ENCODE peak calls at places on chromosomes 1 and 21, in five cellular contexts. One of them, this sample, is unnamed.
A peak's percentile ranks its signal among the peaks of the same experiment; 100 is the strongest.

GRCh38 chr1:12413664-12414410 is 184.0 kb downstream of the VPS13D start:
- DNase-seq in AG09319: no peak
- DNase-seq in lower leg skin: no peak
- DNase-seq in esophagus squamous epithelium: no peak
- DNase-seq in breast epithelium: no peak
- DNase-seq in this sample: no peak

GRCh38 chr1:188402986-188403385 is 1574.2 kb downstream of the PLA2G4A start:
- DNase-seq in lower leg skin: no peak
- DNase-seq in AG09319: no peak
- DNase-seq in esophagus squamous epithelium: no peak
- DNase-seq in breast epithelium: no peak
- DNase-seq in this sample: no peak

GRCh38 chr1:188489336-188490112 is 1660.8 kb downstream of the PLA2G4A start:
- DNase-seq in AG09319: no peak
- DNase-seq in lower leg skin: no peak
- DNase-seq in esophagus squamous epithelium: no peak
- DNase-seq in breast epithelium: no peak
- DNase-seq in this sample: no peak

GRCh38 chr1:219587817-219588561 is 24.9 kb downstream of the ZC3H11B start:
- DNase-seq in esophagus squamous epithelium: no peak
- DNase-seq in AG09319: peak; percentile 59
- DNase-seq in breast epithelium: no peak
- DNase-seq in lower leg skin: no peak
- DNase-seq in this sample: peak; percentile 56

GRCh38 chr1:24905979-24906720 is 23.9 kb downstream of the RUNX3 start:
- DNase-seq in lower leg skin: no peak
- DNase-seq in breast epithelium: no peak
- DNase-seq in esophagus squamous epithelium: no peak
- DNase-seq in AG09319: no peak
- DNase-seq in this sample: no peak

GRCh38 chr21:35485364-35485763 is 436.3 kb upstream of the RUNX1 start:
- DNase-seq in breast epithelium: no peak
- DNase-seq in esophagus squamous epithelium: no peak
- DNase-seq in lower leg skin: no peak
- DNase-seq in AG09319: no peak
- DNase-seq in this sample: no peak

GRCh38 chr1:77383236-77383635 is 101.4 kb downstream of the AK5 start:
- DNase-seq in breast epithelium: no peak
- DNase-seq in esophagus squamous epithelium: no peak
- DNase-seq in AG09319: no peak
- DNase-seq in lower leg skin: no peak
- DNase-seq in this sample: no peak

GRCh38 chr1:52659356-52659755 is 26.4 kb downstream of the SHISAL2A start:
- DNase-seq in breast epithelium: no peak
- DNase-seq in lower leg skin: no peak
- DNase-seq in AG09319: no peak
- DNase-seq in esophagus squamous epithelium: no peak
- DNase-seq in this sample: no peak

GRCh38 chr1:77605246-77606026 is 77.0 kb downstream of the ZZZ3 start:
- DNase-seq in esophagus squamous epithelium: no peak
- DNase-seq in lower leg skin: peak; percentile 76
- DNase-seq in breast epithelium: peak; percentile 48
- DNase-seq in AG09319: peak; percentile 10
- DNase-seq in this sample: peak; percentile 70

GRCh38 chr1:109838838-109839240 is 71.8 kb upstream of the CSF1 start:
- DNase-seq in esophagus squamous epithelium: no peak
- DNase-seq in AG09319: no peak
- DNase-seq in lower leg skin: no peak
- DNase-seq in breast epithelium: no peak
- DNase-seq in this sample: peak; percentile 75

GRCh38 chr1:19780267-19780877 is 19.3 kb downstream of the TMCO4 start:
- DNase-seq in AG09319: no peak
- DNase-seq in esophagus squamous epithelium: no peak
- DNase-seq in lower leg skin: no peak
- DNase-seq in breast epithelium: no peak
- DNase-seq in this sample: no peak

GRCh38 chr1:182259229-182259872 is 132.2 kb downstream of the GLUL start:
- DNase-seq in esophagus squamous epithelium: no peak
- DNase-seq in lower leg skin: peak; percentile 83
- DNase-seq in breast epithelium: peak; percentile 76
- DNase-seq in AG09319: peak; percentile 16
- DNase-seq in this sample: peak; percentile 75

GRCh38 chr1:156928043-156928602 is 7.7 kb downstream of the LRRC71 start:
- DNase-seq in AG09319: no peak
- DNase-seq in esophagus squamous epithelium: no peak
- DNase-seq in lower leg skin: no peak
- DNase-seq in breast epithelium: no peak
- DNase-seq in this sample: no peak
- TF ChIP-seq CTCF in AG09319: no peak
- TF ChIP-seq CTCF in esophagus squamous epithelium: no peak
- TF ChIP-seq CTCF in lower leg skin: no peak
- TF ChIP-seq CTCF in breast epithelium: no peak
- TF ChIP-seq CTCF in this sample: no peak

DNA sequence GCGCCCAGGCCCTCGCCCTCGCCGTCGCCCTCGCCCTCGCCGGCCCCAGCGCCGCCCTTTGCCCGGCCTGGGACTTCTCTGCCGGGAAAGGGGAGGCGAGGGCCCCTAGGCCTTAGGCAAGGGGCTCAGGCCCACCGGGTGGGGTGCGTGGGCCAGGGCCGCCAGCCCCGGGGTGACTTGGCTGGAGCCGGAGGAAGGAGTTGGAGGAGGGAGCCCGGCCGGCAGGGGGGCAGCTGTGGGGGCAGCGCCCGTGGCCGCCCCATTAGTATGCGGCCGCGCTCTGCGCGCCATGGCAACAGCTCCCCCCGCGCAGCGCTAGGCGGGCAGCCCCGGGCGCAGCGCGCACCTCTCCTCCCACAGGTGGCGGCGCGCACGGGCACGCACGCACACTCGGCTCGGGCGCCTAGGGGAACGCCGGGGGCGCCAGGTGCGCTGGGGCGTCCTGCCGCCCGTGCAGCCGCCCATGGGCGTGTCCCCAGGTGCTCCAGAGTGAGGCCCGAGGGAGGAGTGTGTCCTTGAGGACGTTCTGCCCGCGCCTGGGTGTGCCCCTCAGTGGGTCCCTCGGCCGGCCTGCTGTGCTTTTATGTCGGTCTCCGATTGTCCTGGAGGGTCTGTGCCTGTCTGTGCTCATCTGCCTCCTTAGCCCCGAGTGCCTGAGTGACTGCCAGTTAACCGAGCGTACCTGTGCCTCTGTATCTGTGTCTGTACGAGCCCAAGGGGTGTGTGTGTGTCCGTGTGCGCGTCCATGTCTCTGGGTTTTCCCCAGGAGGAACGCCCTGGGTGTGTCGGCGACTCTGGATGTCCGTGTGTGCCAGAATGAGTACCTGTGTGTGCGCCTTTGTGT is 38.1 kb upstream of the WASF2 start:
- DNase-seq in AG09319: no peak
- DNase-seq in esophagus squamous epithelium: no peak
- DNase-seq in breast epithelium: no peak
- DNase-seq in lower leg skin: peak; percentile 71
- DNase-seq in this sample: no peak
- TF ChIP-seq CTCF in AG09319: no peak
- TF ChIP-seq CTCF in esophagus squamous epithelium: no peak
- TF ChIP-seq CTCF in breast epithelium: no peak
- TF ChIP-seq CTCF in lower leg skin: no peak
- TF ChIP-seq CTCF in this sample: no peak

DNA sequence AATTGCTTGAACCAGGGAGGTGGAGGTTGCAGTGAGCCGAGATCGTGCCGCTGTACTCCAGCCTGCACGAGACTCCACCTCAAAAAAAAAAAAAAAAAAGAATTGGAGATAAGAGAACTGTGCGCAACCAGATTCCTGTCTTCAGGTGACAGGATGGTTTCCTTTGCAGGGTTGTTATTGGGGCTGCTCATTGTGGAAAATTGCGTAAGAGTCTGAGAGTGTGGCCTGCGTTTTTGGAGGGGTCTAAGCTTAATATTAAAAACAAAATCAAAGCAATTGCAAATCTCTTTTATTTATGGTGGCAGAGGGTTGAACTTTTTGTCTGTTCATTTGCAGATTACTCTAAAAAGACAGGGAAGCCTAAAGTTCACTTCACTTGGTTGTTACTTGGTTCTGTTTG is 36.0 kb upstream of the BCAR3 start:
- DNase-seq in lower leg skin: no peak
- DNase-seq in esophagus squamous epithelium: no peak
- DNase-seq in AG09319: no peak
- DNase-seq in breast epithelium: no peak
- DNase-seq in this sample: no peak
- TF ChIP-seq CTCF in lower leg skin: no peak
- TF ChIP-seq CTCF in esophagus squamous epithelium: no peak
- TF ChIP-seq CTCF in AG09319: no peak
- TF ChIP-seq CTCF in breast epithelium: no peak
- TF ChIP-seq CTCF in this sample: no peak

GRCh38 chr21:44492572-44493385 is 37.5 kb downstream of the LRRC3 start:
- DNase-seq in esophagus squamous epithelium: no peak
- DNase-seq in AG09319: no peak
- DNase-seq in lower leg skin: no peak
- DNase-seq in breast epithelium: no peak
- DNase-seq in this sample: no peak

GRCh38 chr21:44490405-44490804 is 35.1 kb downstream of the LRRC3 start:
- DNase-seq in esophagus squamous epithelium: no peak
- DNase-seq in lower leg skin: no peak
- DNase-seq in AG09319: no peak
- DNase-seq in breast epithelium: no peak
- DNase-seq in this sample: no peak

GRCh38 chr21:44487831-44488230 is 32.5 kb downstream of the LRRC3 start:
- DNase-seq in AG09319: no peak
- DNase-seq in breast epithelium: no peak
- DNase-seq in esophagus squamous epithelium: no peak
- DNase-seq in lower leg skin: no peak
- DNase-seq in this sample: peak; percentile 46

GRCh38 chr21:44490816-44491215 is 35.5 kb downstream of the LRRC3 start:
- DNase-seq in lower leg skin: no peak
- DNase-seq in esophagus squamous epithelium: no peak
- DNase-seq in AG09319: no peak
- DNase-seq in breast epithelium: no peak
- DNase-seq in this sample: no peak

GRCh38 chr21:44489962-44490361 is 34.7 kb downstream of the LRRC3 start:
- DNase-seq in breast epithelium: no peak
- DNase-seq in AG09319: no peak
- DNase-seq in esophagus squamous epithelium: no peak
- DNase-seq in lower leg skin: no peak
- DNase-seq in this sample: no peak
- TF ChIP-seq CTCF in breast epithelium: no peak
- TF ChIP-seq CTCF in AG09319: no peak
- TF ChIP-seq CTCF in esophagus squamous epithelium: no peak
- TF ChIP-seq CTCF in lower leg skin: no peak
- TF ChIP-seq CTCF in this sample: peak; percentile 18

GRCh38 chr1:42479621-42480020 is 16.5 kb downstream of the CCDC30 start:
- DNase-seq in lower leg skin: no peak
- DNase-seq in esophagus squamous epithelium: no peak
- DNase-seq in breast epithelium: no peak
- DNase-seq in AG09319: no peak
- DNase-seq in this sample: peak; percentile 51
- TF ChIP-seq CTCF in lower leg skin: no peak
- TF ChIP-seq CTCF in esophagus squamous epithelium: no peak
- TF ChIP-seq CTCF in breast epithelium: no peak
- TF ChIP-seq CTCF in AG09319: no peak
- TF ChIP-seq CTCF in this sample: peak; percentile 21

DNA sequence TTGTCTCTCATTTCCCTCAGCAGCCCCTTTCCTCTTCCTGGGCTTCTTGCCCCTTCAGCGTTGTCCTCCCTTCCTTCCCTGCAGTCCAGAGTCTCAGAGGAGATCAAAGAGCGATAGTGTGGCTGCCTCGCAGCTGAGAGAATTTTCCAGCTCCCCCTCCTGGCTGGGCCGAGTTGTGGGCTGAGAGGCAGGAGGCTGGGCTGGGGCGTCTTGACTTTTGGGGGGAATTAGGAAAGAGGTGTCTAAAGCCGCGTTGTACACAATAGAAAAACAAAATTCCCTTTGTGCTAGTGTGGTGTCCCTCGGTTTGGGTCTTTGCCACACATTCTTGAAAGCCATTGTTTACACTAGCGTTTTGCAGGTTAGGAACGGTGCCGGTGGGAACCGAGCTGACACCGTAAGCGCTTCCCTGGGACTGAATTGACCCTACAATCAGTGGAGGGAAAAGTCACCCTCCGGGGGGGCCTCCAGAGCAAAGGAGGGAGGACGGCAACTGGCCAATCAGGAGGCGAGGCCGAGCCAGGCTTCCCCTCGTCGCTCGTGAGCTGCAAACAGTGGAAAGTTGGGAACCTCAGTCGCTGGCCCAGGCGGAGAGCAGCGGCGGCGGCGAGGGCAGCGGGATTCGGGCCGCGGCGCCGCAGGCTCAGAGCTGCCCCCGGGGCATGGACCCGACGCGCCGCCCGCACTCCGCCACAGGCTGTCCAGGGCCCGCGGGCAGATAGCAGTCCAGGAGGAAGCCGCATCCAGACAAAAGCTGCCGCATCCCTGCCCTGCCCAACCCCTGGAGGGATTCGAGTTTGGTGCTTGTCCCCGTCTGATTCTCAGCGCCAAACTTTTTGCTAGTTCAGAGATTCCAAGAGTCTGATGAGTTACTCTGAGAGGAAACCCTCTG is at the start of gene HMCN1:
- DNase-seq in breast epithelium: peak; percentile 63
- DNase-seq in lower leg skin: peak; percentile 54
- DNase-seq in AG09319: no peak
- DNase-seq in esophagus squamous epithelium: no peak
- DNase-seq in this sample: peak; percentile 72
- TF ChIP-seq CTCF in breast epithelium: no peak
- TF ChIP-seq CTCF in lower leg skin: no peak
- TF ChIP-seq CTCF in AG09319: peak; percentile 50
- TF ChIP-seq CTCF in esophagus squamous epithelium: no peak
- TF ChIP-seq CTCF in this sample: peak; percentile 55

This sample was measured in fibroblast of mammary gland.